ENCODE peak calls at places on chromosomes 7 and 10, in six cellular contexts. B is adrenal gland, E is brain microvascular endothelial cell, K is heart right ventricle, G is colonic mucosa, R is fibroblast of mammary gland. D is an unnamed sample.

GRCh38 chr7:127912901-127913300 is 118.3 kb downstream of the LRRC4 start:
- DNase-seq in B (no peak), G (peak), R (no peak), K (no peak), E (no peak), D (no peak)

GRCh38 chr7:145088111-145088745 is 252.4 kb upstream of the TPK1 start:
- DNase-seq in G (no peak), R (no peak), K (no peak), E (no peak), B (peak), D (no peak)

GRCh38 chr7:138512092-138512858 is 52.2 kb downstream of the TRIM24 start:
- DNase-seq in K (no peak), B (no peak), E (no peak), R (no peak), G (no peak), D (no peak)

GRCh38 chr10:86968271-86968993 is at the start of gene ADIRF:
- DNase-seq in E (no peak), G (peak), B (peak), K (peak), R (peak), D (no peak)

GRCh38 chr10:114526497-114527238 is 122.4 kb upstream of the AFAP1L2 start:
- DNase-seq in R (peak), B (peak), K (peak), G (peak), E (peak), D (peak)

GRCh38 chr10:74039561-74040145 is 41.7 kb downstream of the VCL start:
- DNase-seq in K (no peak), G (no peak), R (peak), B (no peak), E (no peak), D (no peak)

GRCh38 chr10:43846187-43846680 is 197.6 kb upstream of the ZNF32 start:
- DNase-seq in E (peak), K (peak), R (peak), B (peak), G (no peak), D (peak)

GRCh38 chr10:16436758-16437539 is at the start of gene PTER:
- DNase-seq in G (peak), B (peak), R (peak), E (peak), K (peak), D (peak)

GRCh38 chr7:148763622-148764021 is 64.9 kb downstream of the CUL1 start:
- DNase-seq in G (no peak), K (no peak), R (peak), E (no peak), B (no peak), D (no peak)

GRCh38 chr7:69517985-69518731 is 80.1 kb upstream of the AUTS2 start:
- DNase-seq in B (no peak), G (no peak), R (peak), E (no peak), K (no peak), D (no peak)

GRCh38 chr7:128796325-128796724 is 4.6 kb downstream of the CCDC136 start:
- DNase-seq in R (peak), B (no peak), G (no peak), K (no peak), E (no peak), D (peak)

GRCh38 chr10:62626096-62626495 is 178.4 kb upstream of the ADO start:
- DNase-seq in G (no peak), E (no peak), B (no peak), R (no peak), K (no peak), D (no peak)

GRCh38 chr7:142463401-142463850 is 205.6 kb upstream of the PRSS58 start:
- DNase-seq in B (no peak), K (no peak), G (no peak), E (no peak), R (no peak), D (no peak)

GRCh38 chr7:18399624-18400235 is 95.8 kb upstream of the HDAC9 start:
- DNase-seq in E (no peak), G (no peak), K (no peak), B (no peak), R (no peak), D (no peak)

GRCh38 chr7:72243329-72243728 is 168.8 kb downstream of the CALN1 start:
- DNase-seq in E (no peak), K (no peak), R (no peak), G (no peak), B (no peak), D (no peak)

GRCh38 chr7:20561466-20561865 is 54.0 kb upstream of the ABCB5 start:
- DNase-seq in G (no peak), B (no peak), R (no peak), E (no peak), K (no peak), D (peak)

GRCh38 chr7:29140873-29141468 is 5.4 kb downstream of the CPVL start:
- DNase-seq in B (peak), G (peak), E (no peak), K (no peak), R (peak), D (no peak)

GRCh38 chr10:102492983-102493382 is 9.5 kb downstream of the ACTR1A start:
- DNase-seq in K (no peak), G (no peak), E (no peak), R (no peak), B (peak), D (no peak)

GRCh38 chr10:36574212-36574611 is 551.2 kb upstream of the ANKRD30A start:
- DNase-seq in G (no peak), B (no peak), E (peak), K (no peak), R (peak), D (peak)

GRCh38 chr7:121322460-121322859 is 6.3 kb upstream of the WNT16 start:
- DNase-seq in G (no peak), R (no peak), E (no peak), K (no peak), B (no peak), D (no peak)

DNA sequence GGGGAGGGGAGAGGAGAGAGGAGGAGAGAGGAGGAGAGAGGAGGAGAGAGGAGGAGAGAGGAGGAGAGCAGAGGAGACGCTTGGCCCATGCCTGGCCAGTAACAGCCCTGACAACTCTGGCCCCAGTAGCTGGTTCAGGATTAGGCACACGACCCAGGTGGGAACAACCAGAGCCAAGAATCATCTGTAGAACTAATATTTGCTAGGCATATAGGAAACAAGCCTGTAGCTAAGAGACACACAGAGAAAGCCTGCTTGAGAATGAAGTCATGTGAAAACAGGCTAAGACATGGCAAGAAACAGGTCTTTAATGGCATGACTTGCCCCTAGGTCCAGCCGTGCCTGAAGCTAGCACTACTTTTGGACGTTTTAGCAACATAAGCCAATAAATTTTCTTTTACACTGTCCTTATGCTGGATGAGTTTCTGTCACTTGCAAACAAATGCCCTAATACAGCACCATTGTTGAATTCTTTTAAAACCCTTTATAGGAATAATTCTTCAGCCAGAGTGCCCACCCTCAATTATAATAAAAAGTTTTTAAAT is 17.5 kb downstream of the OSBPL3 start:
- DNase-seq in R (no peak), E (no peak), G (no peak), K (no peak), B (no peak), D (no peak)
- TF ChIP-seq CTCF in R (no peak), E (no peak), G (no peak), K (no peak), B (no peak), D (no peak)

GRCh38 chr7:95298091-95298490 is 26.2 kb downstream of the PON1 start:
- DNase-seq in E (no peak), B (no peak), R (no peak), K (no peak), G (no peak), D (no peak)

GRCh38 chr7:95295399-95295798 is 28.9 kb downstream of the PON1 start:
- DNase-seq in B (no peak), E (no peak), R (no peak), K (no peak), G (no peak), D (no peak)

GRCh38 chr7:95297041-95297440 is 27.3 kb downstream of the PON1 start:
- DNase-seq in R (no peak), G (no peak), E (no peak), K (no peak), B (no peak), D (no peak)

DNA sequence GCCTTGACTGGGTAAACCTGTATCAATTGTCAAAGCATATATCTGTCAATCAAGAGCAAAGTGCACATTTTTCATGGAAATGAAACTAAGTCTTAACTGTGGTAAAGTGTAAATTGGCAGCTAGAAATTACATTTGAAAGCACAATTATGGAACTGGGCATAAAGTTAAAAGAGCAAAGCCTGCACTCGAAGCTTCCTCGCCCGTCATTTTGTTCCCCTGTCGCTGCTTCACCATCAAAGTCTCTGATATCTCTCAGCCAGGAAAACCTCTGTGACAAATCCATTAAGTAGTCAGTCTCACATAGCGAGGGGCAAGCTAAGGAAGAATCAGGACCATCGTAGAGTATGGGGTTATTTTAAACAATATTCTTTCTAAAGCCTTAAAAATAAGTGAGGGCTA is 27.9 kb downstream of the PON1 start:
- DNase-seq in R (no peak), K (no peak), G (no peak), B (no peak), E (no peak), D (no peak)
- H3K4me3 ChIP-seq in R (no peak), K (no peak), G (no peak), B (no peak), E (no peak), D (no peak)

DNA sequence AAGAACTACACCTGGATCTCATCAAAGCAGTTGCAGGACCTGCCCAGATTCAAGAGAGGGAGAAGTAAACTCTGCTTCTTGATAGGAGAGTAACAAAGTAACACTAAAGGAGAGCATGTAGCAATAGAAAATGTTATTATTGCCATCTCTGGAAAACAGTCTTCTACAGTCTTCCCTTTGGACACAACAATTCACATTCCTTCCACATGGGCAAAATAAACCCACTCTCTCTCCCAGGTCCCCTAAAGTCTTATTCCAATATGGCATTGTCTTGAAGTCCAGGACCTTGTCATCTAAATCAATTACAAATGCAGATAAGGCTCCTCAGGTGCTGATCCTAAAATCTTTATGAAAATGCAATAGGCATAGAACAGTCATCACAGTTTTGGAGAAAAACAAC is 10.3 kb upstream of the WNT2 start:
- DNase-seq in G (no peak), R (no peak), E (no peak), K (no peak), B (no peak), D (no peak)
- TF ChIP-seq CTCF in G (no peak), R (peak), E (peak), K (no peak), B (no peak), D (no peak)

DNA sequence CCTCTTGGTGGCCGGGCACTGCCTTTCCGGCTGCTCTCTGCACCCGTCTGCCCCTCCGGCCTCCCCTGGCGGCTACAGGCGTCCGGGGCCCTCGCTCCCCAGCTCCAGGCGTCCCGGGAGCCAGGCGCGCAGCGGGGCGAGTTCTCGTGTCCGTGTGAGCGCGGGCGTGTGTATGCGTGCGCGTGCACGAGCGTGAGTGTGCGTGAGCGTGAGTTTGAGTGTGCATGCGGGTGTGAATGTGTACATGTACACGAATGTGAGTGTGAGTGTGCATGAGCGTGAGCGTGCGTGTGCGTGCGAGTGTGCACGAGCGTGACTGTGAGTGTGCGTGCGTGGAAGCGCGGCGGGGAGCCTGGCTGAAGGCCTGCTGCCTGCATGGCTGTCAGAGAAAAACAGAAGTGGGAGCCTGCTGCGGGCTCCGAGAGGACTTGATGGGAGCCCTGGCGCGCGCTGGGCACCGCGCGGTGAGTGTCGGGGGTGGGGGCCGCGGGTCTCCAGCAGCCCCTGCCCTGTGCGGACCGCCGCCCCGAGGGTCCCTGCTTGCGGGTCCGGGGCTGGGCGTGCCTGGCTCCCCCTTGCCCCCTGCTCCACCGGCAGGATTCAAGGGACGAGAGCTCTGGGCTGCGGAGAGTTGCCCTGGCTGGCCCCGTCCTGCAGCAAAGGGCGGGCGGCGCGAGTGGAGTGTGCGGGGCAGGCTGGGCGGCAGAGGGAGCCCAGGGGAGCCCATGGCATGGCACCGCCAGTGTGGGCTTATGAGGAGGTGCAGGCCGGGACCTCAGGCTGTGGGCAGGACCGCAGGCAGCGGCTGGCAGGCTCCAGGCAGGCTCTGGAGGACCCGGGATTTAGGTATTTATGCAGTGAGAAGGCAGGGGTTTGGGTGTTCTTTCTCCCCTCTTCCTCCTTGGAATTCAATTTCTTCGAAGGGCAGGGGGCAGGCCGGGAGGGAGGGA is 75.8 kb upstream of the EN2 start:
- DNase-seq in B (no peak), E (no peak), R (no peak), G (no peak), K (no peak), D (no peak)
- H3K4me3 ChIP-seq in B (no peak), E (peak), R (no peak), G (no peak), K (no peak), D (no peak)

GRCh38 chr10:115968236-115968635 is 304.8 kb downstream of the GFRA1 start:
- DNase-seq in G (no peak), R (no peak), K (no peak), B (no peak), E (no peak), D (no peak)
- TF ChIP-seq CTCF in G (no peak), R (no peak), K (no peak), B (no peak), E (peak), D (no peak)

GRCh38 chr7:14083761-14084160 is 94.3 kb upstream of the ETV1 start:
- DNase-seq in R (no peak), G (no peak), E (no peak), K (no peak), B (no peak), D (no peak)

GRCh38 chr7:14085901-14086300 is 96.4 kb upstream of the ETV1 start:
- DNase-seq in G (no peak), K (no peak), B (no peak), R (peak), E (no peak), D (peak)
- H3K4me3 ChIP-seq in G (no peak), K (no peak), B (no peak), R (no peak), E (no peak), D (no peak)

DNA sequence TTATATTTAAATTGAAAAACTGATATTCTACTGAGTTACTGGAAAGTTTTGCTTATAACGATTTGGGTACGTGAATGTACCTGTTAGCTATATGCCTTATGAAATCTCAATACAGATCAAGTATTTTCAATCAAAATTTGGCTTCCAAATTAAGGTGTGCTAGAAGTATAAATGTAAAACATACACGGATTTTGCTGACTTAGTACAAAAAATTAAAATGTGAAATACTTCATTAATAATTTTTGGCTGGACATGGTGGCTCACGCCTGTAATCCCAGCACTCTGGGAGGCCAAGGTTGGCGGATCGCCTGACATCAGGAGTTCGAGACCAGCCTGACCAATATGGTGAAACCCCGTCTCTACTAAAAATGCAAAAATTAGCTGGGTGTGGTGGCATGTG is 11.7 kb downstream of the DNAJC1 start:
- DNase-seq in R (no peak), B (no peak), G (no peak), K (no peak), E (no peak), D (no peak)
- TF ChIP-seq CTCF in R (no peak), B (no peak), G (no peak), K (no peak), E (no peak), D (no peak)

GRCh38 chr10:72334196-72334831 is 20.4 kb downstream of the DNAJB12 start:
- DNase-seq in E (peak), K (no peak), R (peak), G (no peak), B (peak), D (peak)

GRCh38 chr10:72335394-72336258 is 19.1 kb downstream of the DNAJB12 start:
- DNase-seq in K (peak), R (peak), B (peak), E (peak), G (peak), D (peak)

GRCh38 chr10:72333111-72334012 is 21.4 kb downstream of the DNAJB12 start:
- DNase-seq in E (no peak), B (no peak), K (no peak), G (no peak), R (no peak), D (no peak)

GRCh38 chr10:72336259-72337038 is 18.3 kb downstream of the DNAJB12 start:
- DNase-seq in K (no peak), R (peak), E (no peak), G (no peak), B (no peak), D (peak)

DNA sequence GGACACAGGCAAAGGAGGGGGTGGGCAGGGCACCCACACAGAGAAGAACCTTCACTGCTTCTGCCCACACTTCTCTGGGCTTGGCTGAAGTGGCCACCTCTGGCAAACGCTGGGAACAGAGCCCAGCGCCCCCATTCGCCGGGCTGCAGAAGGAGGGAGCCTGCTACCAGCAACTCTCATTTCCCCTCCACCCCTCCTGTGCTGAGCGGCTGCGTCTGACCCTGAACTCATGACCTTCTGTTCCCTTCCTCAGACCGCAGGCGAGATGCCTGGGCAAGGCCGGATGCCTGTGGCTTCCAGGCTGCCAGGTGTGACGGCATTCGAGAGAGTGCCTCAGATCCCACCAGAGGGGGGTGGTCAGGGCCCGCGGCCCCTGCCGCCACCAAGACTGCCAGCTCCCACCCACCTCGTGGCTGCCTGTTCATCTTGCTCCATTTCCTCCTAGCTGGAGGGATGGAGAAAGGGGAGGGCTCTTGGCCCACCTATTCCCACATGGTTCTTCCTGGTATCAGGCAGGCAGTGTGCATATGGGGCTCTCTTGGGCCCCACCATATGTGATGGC is 19.8 kb downstream of the DNAJB12 start:
- DNase-seq in K (peak), R (peak), E (peak), B (peak), G (peak), D (peak)
- H3K4me3 ChIP-seq in K (no peak), R (no peak), E (no peak), B (no peak), G (no peak), D (no peak)

GRCh38 chr7:158409120-158409519 is 178.5 kb downstream of the PTPRN2 start:
- DNase-seq in B (no peak), R (no peak), K (no peak), G (no peak), E (no peak), D (no peak)
- TF ChIP-seq CTCF in B (no peak), R (no peak), K (no peak), G (no peak), E (no peak), D (no peak)